ENCODE peak calls at places on chromosomes 7 and 10, in five cellular contexts. P is RWPE1; W is astrocyte of the spinal cord; T is CD4-positive, alpha-beta T cell; S is AG04450. U is an unnamed sample.

GRCh38 chr10:48958598-48959200 is 19.1 kb upstream of the LRRC18 start:
- DNase-seq in P (no peak), W (no peak), T (no peak), S (no peak), U (no peak)

GRCh38 chr7:138207555-138207971 is 131.3 kb downstream of the AKR1D1 start:
- DNase-seq in P (no peak), W (no peak), T (no peak), S (no peak), U (no peak)

GRCh38 chr10:1609038-1609411 is 128.3 kb downstream of the ADARB2 start:
- DNase-seq in P (no peak), W (no peak), T (no peak), S (no peak), U (no peak)

GRCh38 chr10:122571892-122572291 is 11.3 kb downstream of the DMBT1 start:
- DNase-seq in P (no peak), W (no peak), T (no peak), S (no peak), U (no peak)

GRCh38 chr10:103895458-103896186 is 22.4 kb downstream of the STN1 start:
- DNase-seq in P (no peak), W (peak), T (no peak), S (no peak), U (peak)

GRCh38 chr10:100736809-100737358 is 8.5 kb upstream of the PAX2 start:
- DNase-seq in P (no peak), W (no peak), T (no peak), S (no peak), U (no peak)

GRCh38 chr7:26490631-26491624 is 199.3 kb downstream of the SNX10 start:
- DNase-seq in P (peak), W (no peak), T (no peak), S (no peak), U (peak)

GRCh38 chr10:79155301-79156081 is 86.7 kb downstream of the ZMIZ1 start:
- DNase-seq in P (no peak), W (no peak), T (no peak), S (no peak), U (peak)

GRCh38 chr7:66837007-66837406 is 84.0 kb upstream of the TMEM248 start:
- DNase-seq in P (no peak), W (peak), T (no peak), S (no peak), U (peak)
- TF ChIP-seq CTCF in P (no peak), W (peak), T (no peak), S (peak), U (peak)

GRCh38 chr10:84258034-84258695 is 13.3 kb downstream of the RGR start:
- DNase-seq in P (no peak), W (no peak), T (no peak), S (no peak), U (no peak)

GRCh38 chr10:84261236-84261635 is 16.4 kb downstream of the RGR start:
- DNase-seq in P (no peak), W (no peak), T (no peak), S (no peak), U (no peak)

GRCh38 chr10:84254552-84255137 is 9.8 kb downstream of the RGR start:
- DNase-seq in P (no peak), W (no peak), T (no peak), S (no peak), U (no peak)

GRCh38 chr10:84257343-84258020 is 12.6 kb downstream of the RGR start:
- DNase-seq in P (no peak), W (no peak), T (no peak), S (no peak), U (no peak)

GRCh38 chr10:84256510-84257342 is 11.9 kb downstream of the RGR start:
- DNase-seq in P (no peak), W (peak), T (no peak), S (no peak), U (peak)
- TF ChIP-seq CTCF in P (peak), W (peak), T (peak), S (peak), U (peak)

DNA sequence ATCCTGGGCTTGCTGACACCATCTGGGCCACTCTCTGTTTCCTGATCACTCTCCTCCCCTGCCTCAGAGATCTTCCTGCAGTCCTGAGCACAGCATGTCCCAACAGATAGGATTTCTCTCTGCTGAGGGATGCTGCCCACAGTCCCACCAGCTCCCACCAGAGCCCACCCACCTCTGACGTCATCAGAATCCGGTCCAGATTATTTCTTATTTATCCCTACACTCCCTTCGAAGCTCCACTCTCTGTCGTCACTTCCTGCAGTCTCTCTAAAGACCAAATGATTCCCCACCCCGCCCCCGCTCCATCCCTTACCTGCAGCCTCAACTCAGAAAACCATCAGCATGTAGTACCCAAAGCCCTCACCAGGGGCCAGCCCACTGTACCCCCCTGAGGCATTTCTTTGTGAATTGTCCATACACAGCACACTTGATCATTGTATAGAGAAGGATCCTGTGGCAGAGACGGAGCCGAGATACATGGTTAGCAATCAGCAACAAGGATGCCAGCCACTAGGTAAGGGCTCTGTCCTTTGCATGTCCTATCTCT is 192.0 kb upstream of the MGMT start:
- DNase-seq in P (no peak), W (no peak), T (no peak), S (no peak), U (peak)
- TF ChIP-seq CTCF in P (no peak), W (no peak), T (no peak), S (no peak), U (no peak)

GRCh38 chr7:47285860-47286491 is 295.9 kb downstream of the TNS3 start:
- DNase-seq in P (no peak), W (peak), T (no peak), S (no peak), U (peak)
- TF ChIP-seq CTCF in P (no peak), W (peak), T (no peak), S (no peak), U (no peak)